ENCODE peak calls at places on chromosomes 13 and 19, in seven cellular contexts. One of them, this sample, is unnamed.

GRCh38 chr13:32443111-32443510 is 15.2 kb upstream of the N4BP2L1 start:
- DNase-seq in GM12865: peak
- DNase-seq in ovary: no peak
- DNase-seq in GM23338: peak
- DNase-seq in BJ: no peak
- DNase-seq in tibial artery: no peak
- DNase-seq in AG09319: no peak
- DNase-seq in this sample: peak

GRCh38 chr13:50991624-50992610 is 82.3 kb downstream of the RNASEH2B start:
- DNase-seq in BJ: no peak
- DNase-seq in tibial artery: no peak
- DNase-seq in GM12865: peak
- DNase-seq in GM23338: no peak
- DNase-seq in ovary: no peak
- DNase-seq in AG09319: no peak
- DNase-seq in this sample: peak

GRCh38 chr19:632228-633067 is 889 bp downstream of the POLRMT start:
- DNase-seq in ovary: no peak
- DNase-seq in GM12865: peak
- DNase-seq in tibial artery: no peak
- DNase-seq in AG09319: no peak
- DNase-seq in GM23338: peak
- DNase-seq in BJ: no peak
- DNase-seq in this sample: peak

GRCh38 chr19:55178781-55179569 is 1.1 kb downstream of the SYT5 start:
- DNase-seq in tibial artery: no peak
- DNase-seq in AG09319: no peak
- DNase-seq in GM23338: peak
- DNase-seq in BJ: no peak
- DNase-seq in ovary: peak
- DNase-seq in GM12865: peak
- DNase-seq in this sample: peak

GRCh38 chr19:24002256-24002945 is 84.6 kb upstream of the ZNF254 start:
- DNase-seq in GM23338: no peak
- DNase-seq in tibial artery: no peak
- DNase-seq in GM12865: no peak
- DNase-seq in BJ: no peak
- DNase-seq in ovary: no peak
- DNase-seq in AG09319: no peak
- DNase-seq in this sample: no peak

GRCh38 chr13:40233731-40234195 is 432.7 kb downstream of the FOXO1 start:
- DNase-seq in AG09319: no peak
- DNase-seq in tibial artery: no peak
- DNase-seq in GM23338: no peak
- DNase-seq in GM12865: no peak
- DNase-seq in ovary: no peak
- DNase-seq in BJ: no peak
- DNase-seq in this sample: no peak

GRCh38 chr13:111363121-111363520 is 42.7 kb downstream of the TEX29 start:
- DNase-seq in GM12865: no peak
- DNase-seq in ovary: no peak
- DNase-seq in GM23338: no peak
- DNase-seq in tibial artery: no peak
- DNase-seq in AG09319: no peak
- DNase-seq in BJ: no peak
- DNase-seq in this sample: no peak

GRCh38 chr19:44856438-44857083 is 10.5 kb downstream of the NECTIN2 start:
- DNase-seq in AG09319: no peak
- DNase-seq in tibial artery: peak
- DNase-seq in GM23338: no peak
- DNase-seq in ovary: no peak
- DNase-seq in BJ: no peak
- DNase-seq in GM12865: no peak
- DNase-seq in this sample: no peak

GRCh38 chr13:42815686-42816085 is 34.3 kb downstream of the FAM216B start:
- DNase-seq in AG09319: no peak
- DNase-seq in GM12865: no peak
- DNase-seq in ovary: no peak
- DNase-seq in tibial artery: no peak
- DNase-seq in BJ: no peak
- DNase-seq in GM23338: no peak
- DNase-seq in this sample: no peak

GRCh38 chr13:98672947-98673545 is 79.4 kb downstream of the SLC15A1 start:
- DNase-seq in ovary: peak
- DNase-seq in GM12865: peak
- DNase-seq in BJ: no peak
- DNase-seq in tibial artery: peak
- DNase-seq in GM23338: peak
- DNase-seq in AG09319: peak
- DNase-seq in this sample: peak

GRCh38 chr19:12864721-12865715 is 16.2 kb downstream of the DNASE2 start:
- DNase-seq in AG09319: no peak
- DNase-seq in ovary: no peak
- DNase-seq in BJ: no peak
- DNase-seq in tibial artery: no peak
- DNase-seq in GM12865: no peak
- DNase-seq in GM23338: no peak
- DNase-seq in this sample: no peak
- TF ChIP-seq CTCF in AG09319: no peak
- TF ChIP-seq CTCF in ovary: no peak
- TF ChIP-seq CTCF in BJ: no peak
- TF ChIP-seq CTCF in tibial artery: no peak
- TF ChIP-seq CTCF in GM12865: no peak
- TF ChIP-seq CTCF in GM23338: peak
- TF ChIP-seq CTCF in this sample: no peak

GRCh38 chr19:41408256-41408655 is 10.6 kb downstream of the BCKDHA start:
- DNase-seq in AG09319: no peak
- DNase-seq in BJ: no peak
- DNase-seq in tibial artery: no peak
- DNase-seq in GM23338: peak
- DNase-seq in GM12865: peak
- DNase-seq in ovary: no peak
- DNase-seq in this sample: no peak
- TF ChIP-seq CTCF in AG09319: no peak
- TF ChIP-seq CTCF in BJ: no peak
- TF ChIP-seq CTCF in tibial artery: no peak
- TF ChIP-seq CTCF in GM23338: peak
- TF ChIP-seq CTCF in GM12865: no peak
- TF ChIP-seq CTCF in ovary: no peak
- TF ChIP-seq CTCF in this sample: peak

GRCh38 chr19:54021363-54021762 is 29.9 kb downstream of the CACNG6 start:
- DNase-seq in ovary: no peak
- DNase-seq in GM23338: no peak
- DNase-seq in GM12865: no peak
- DNase-seq in BJ: no peak
- DNase-seq in AG09319: no peak
- DNase-seq in tibial artery: no peak
- DNase-seq in this sample: no peak
- TF ChIP-seq CTCF in ovary: no peak
- TF ChIP-seq CTCF in GM23338: no peak
- TF ChIP-seq CTCF in GM12865: no peak
- TF ChIP-seq CTCF in BJ: no peak
- TF ChIP-seq CTCF in AG09319: no peak
- TF ChIP-seq CTCF in tibial artery: no peak
- TF ChIP-seq CTCF in this sample: no peak

GRCh38 chr13:47004022-47004421 is 107.2 kb upstream of the HTR2A start:
- DNase-seq in GM12865: no peak
- DNase-seq in AG09319: no peak
- DNase-seq in BJ: no peak
- DNase-seq in ovary: no peak
- DNase-seq in GM23338: no peak
- DNase-seq in tibial artery: no peak
- DNase-seq in this sample: no peak
- TF ChIP-seq CTCF in GM12865: no peak
- TF ChIP-seq CTCF in AG09319: no peak
- TF ChIP-seq CTCF in BJ: peak
- TF ChIP-seq CTCF in ovary: no peak
- TF ChIP-seq CTCF in GM23338: peak
- TF ChIP-seq CTCF in tibial artery: no peak
- TF ChIP-seq CTCF in this sample: no peak

DNA sequence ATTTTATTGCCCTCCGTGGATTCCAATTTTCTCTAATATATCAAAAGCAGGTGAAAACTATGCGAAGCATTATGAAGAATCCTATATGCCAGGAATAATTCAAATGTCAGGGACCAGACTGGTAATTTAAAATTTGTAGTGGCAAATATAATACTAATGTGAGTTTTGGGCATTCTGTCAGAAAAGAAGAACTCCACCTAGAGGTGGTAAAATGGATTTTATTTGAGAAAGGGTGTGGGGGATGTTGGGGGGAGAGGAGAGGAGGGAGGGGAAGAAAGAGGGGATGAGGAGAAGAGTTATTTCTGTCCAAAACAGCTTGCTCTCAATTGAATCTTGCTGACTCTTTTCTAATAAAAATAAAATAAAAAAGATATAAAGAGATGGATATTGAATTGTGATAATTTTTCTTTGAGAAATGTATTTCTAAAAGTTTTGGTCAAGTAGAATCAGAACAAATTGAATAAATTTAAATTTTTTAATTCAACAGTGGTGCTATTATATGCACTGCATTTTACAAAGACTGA is 929.3 kb upstream of the SLITRK5 start:
- DNase-seq in tibial artery: no peak
- DNase-seq in GM23338: peak
- DNase-seq in BJ: no peak
- DNase-seq in AG09319: no peak
- DNase-seq in ovary: no peak
- DNase-seq in GM12865: no peak
- DNase-seq in this sample: peak
- TF ChIP-seq CTCF in tibial artery: no peak
- TF ChIP-seq CTCF in GM23338: peak
- TF ChIP-seq CTCF in BJ: no peak
- TF ChIP-seq CTCF in AG09319: no peak
- TF ChIP-seq CTCF in ovary: no peak
- TF ChIP-seq CTCF in GM12865: no peak
- TF ChIP-seq CTCF in this sample: peak

DNA sequence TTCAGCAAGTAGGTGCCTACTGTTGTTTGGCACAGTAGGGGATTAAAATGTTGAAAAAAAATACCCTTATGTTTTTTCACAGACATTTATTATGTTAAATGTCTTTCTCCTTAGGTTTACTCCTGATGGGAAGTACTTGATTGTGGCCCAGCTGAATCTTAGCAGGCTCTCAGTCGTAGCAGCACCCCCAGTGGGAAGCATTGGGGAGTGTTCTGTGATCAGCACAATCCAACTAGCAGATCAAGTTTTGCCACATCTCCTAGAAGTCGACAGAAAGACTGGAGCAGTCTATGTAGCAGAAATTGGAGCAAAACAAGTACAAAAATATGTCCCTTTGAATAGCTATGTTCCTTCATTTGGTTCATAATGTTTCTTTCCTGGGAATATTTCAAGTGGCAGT is 9.3 kb downstream of the NHLRC3 start:
- DNase-seq in AG09319: no peak
- DNase-seq in ovary: no peak
- DNase-seq in GM23338: peak
- DNase-seq in BJ: no peak
- DNase-seq in tibial artery: no peak
- DNase-seq in GM12865: no peak
- DNase-seq in this sample: no peak
- TF ChIP-seq CTCF in AG09319: no peak
- TF ChIP-seq CTCF in ovary: no peak
- TF ChIP-seq CTCF in GM23338: peak
- TF ChIP-seq CTCF in BJ: peak
- TF ChIP-seq CTCF in tibial artery: no peak
- TF ChIP-seq CTCF in GM12865: no peak
- TF ChIP-seq CTCF in this sample: no peak

DNA sequence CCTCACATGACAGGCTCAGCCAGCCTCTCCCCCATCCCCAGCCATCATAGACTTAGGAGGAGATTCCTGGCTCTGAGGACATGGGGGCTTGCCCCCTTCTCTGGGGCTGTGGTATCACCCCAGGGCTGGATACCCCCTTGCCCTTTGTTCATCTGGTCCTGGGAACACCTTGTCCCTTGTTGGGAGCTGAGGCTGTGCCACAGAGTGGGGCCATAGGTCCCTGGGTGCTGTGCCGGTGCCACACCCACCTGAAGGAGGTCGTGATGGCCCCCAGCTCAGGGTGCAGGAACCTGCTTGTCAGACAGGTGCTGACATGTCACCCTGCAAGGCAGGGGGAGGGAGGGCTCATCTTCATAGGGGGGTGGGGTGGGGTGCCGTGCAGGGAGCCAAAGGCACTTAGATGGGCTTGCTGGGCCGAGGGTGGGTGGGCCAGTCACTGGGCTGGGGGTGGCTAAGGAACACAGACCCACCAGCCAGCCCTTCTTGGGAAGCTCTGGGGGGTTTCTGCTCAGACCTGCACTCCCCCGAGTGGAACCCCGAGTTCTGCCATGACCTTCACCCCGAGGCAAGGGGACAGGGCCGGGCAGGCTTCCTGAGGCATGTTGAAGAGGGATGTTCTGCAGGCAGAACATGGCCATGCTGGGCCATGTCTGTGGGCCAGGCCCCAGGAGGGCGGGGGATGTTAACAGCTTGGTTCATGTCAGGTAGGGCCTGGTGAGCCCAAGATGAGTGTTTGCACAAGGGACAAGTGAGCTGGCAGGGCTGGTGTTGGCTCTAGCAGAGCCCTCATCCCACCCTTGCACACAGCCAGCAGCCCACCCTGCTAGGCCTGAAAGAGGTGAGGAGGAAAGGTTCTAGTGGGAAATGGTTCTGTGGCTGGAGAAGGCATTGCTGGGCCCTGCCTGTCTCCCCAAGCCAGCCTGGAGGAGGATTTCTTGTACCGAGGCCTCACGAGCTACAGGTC is 28.0 kb downstream of the TSSK6 start:
- DNase-seq in ovary: no peak
- DNase-seq in GM23338: no peak
- DNase-seq in BJ: no peak
- DNase-seq in AG09319: no peak
- DNase-seq in GM12865: no peak
- DNase-seq in tibial artery: no peak
- DNase-seq in this sample: no peak
- TF ChIP-seq CTCF in ovary: no peak
- TF ChIP-seq CTCF in GM23338: no peak
- TF ChIP-seq CTCF in BJ: no peak
- TF ChIP-seq CTCF in AG09319: no peak
- TF ChIP-seq CTCF in GM12865: no peak
- TF ChIP-seq CTCF in tibial artery: no peak
- TF ChIP-seq CTCF in this sample: no peak